ENCODE peak calls at places on chromosomes 16 and 17, in four cellular contexts. N is hepatocyte, B is esophagus muscularis mucosa, C is IMR-90. I is an unnamed sample. For H3K4me1 and H3K36me3, the result is how much of the 10 kb centered on the place peaks cover.

GRCh38 chr16:27431773-27432599 is 30.0 kb downstream of the IL21R start:
- DNase-seq in B (peak), C (peak), N (no peak), I (no peak)

GRCh38 chr17:10061131-10061581 is 137.2 kb downstream of the GAS7 start:
- DNase-seq in C (no peak), N (peak), B (no peak), I (no peak)

GRCh38 chr17:51888823-51889222 is 269.7 kb downstream of the CA10 start:
- DNase-seq in B (no peak), N (no peak), C (no peak), I (no peak)

GRCh38 chr16:88769617-88770458 is 15.2 kb downstream of the PIEZO1 start:
- DNase-seq in N (peak), B (no peak), C (no peak), I (no peak)

GRCh38 chr17:29181226-29181625 is 1.0 kb upstream of the MYO18A start:
- DNase-seq in C (no peak), B (no peak), N (no peak), I (no peak)

GRCh38 chr16:1859650-1860049 is 12.3 kb downstream of the MEIOB start:
- DNase-seq in B (no peak), N (no peak), C (no peak), I (no peak)

GRCh38 chr16:11655655-11656054 is 12.6 kb upstream of the SNN start:
- DNase-seq in C (no peak), B (no peak), N (no peak), I (no peak)

GRCh38 chr17:36945959-36946725 is 2.6 kb upstream of the AATF start:
- DNase-seq in C (no peak), B (no peak), N (no peak), I (no peak)

GRCh38 chr16:66471264-66471663 is 44.2 kb downstream of the BEAN1 start:
- DNase-seq in B (no peak), C (no peak), N (no peak), I (no peak)

GRCh38 chr17:19021622-19022083 is 17.1 kb upstream of the FAM83G start:
- DNase-seq in B (no peak), N (no peak), C (no peak), I (no peak)

GRCh38 chr16:47523342-47524006 is 62.3 kb downstream of the PHKB start:
- DNase-seq in B (no peak), N (no peak), C (no peak), I (no peak)

GRCh38 chr17:75832164-75832651 is 12.0 kb downstream of the UNC13D start:
- DNase-seq in C (peak), B (no peak), N (no peak), I (no peak)

GRCh38 chr17:29572691-29573557 is 4.4 kb downstream of the TP53I13 start:
- DNase-seq in N (peak), C (peak), B (no peak), I (no peak)

DNA sequence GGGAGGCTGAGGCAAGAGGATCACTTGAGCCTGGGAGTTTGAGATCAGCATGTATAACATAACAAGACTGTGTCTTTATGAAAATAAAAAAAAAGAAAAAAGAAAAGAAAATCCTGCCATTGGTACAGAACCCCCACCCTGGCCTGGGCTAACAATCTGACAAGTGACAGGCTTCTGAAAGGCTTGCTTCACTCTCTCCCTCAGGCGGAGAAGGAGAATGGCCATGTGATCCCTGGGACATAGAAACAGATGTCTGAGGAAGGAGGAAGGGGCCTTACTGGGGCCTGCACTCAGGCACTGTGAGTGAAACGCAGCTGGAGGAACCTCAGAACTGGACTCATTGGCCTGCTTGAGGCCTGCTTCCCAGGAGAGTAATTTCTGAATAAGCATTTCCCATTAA is 17.5 kb downstream of the MAP3K14 start:
- DNase-seq in C (no peak), B (no peak), N (peak), I (no peak)
- H3K4me1 ChIP-seq in C (under half), B (half or more), N (under half), I (half or more)

GRCh38 chr16:55091213-55091870 is 160.7 kb downstream of the IRX5 start:
- DNase-seq in N (no peak), B (no peak), C (no peak), I (no peak)
- H3K36me3 ChIP-seq in N (under half), B (under half), C (under half), I (under half)

DNA sequence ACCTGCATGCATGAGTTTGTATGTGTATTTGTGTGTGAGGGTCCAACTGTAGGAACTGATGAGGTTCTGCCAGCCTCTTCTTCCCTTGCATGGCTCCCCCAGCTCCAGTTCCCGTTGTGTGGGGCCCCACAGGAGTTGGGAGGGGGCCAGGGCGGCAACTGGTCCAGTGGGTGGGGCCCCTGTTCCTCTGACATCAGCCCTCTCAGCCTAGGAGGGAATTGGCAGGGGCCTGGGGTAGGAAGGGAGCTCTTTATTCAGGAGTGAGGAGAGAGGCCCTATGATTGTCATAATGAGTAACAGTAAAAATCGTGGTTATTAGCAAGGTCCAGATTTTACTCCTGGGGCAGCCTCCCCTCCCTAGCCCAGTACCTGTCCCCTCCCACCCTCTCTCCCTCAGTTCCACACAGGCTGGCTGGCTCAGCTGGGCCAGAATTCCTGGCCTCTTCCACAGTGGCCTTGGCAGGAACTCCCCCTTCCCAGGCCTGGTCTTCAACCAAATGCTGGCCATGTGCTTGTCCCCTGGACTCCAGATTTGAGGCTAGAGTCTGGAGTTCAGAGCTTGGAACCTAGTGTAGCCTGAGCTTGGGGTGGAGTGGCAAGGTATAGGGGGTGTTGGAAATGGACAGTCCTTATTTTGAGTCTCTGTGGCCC is 18.9 kb downstream of the RARA start:
- DNase-seq in B (no peak), N (no peak), C (no peak), I (no peak)
- H3K4me1 ChIP-seq in B (half or more), N (half or more), C (half or more), I (half or more)

GRCh38 chr16:70160821-70161220 is 12.8 kb upstream of the CLEC18C start:
- DNase-seq in C (no peak), B (peak), N (no peak), I (no peak)
- H3K36me3 ChIP-seq in C (under half), B (half or more), N (under half), I (under half)

GRCh38 chr16:68356919-68357286 is 46.1 kb downstream of the PRMT7 start:
- DNase-seq in B (no peak), N (no peak), C (no peak), I (no peak)

GRCh38 chr16:68357923-68358322 is 47.1 kb downstream of the PRMT7 start:
- DNase-seq in N (no peak), B (no peak), C (no peak), I (no peak)

GRCh38 chr16:68355447-68356248 is 44.8 kb downstream of the PRMT7 start:
- DNase-seq in B (no peak), N (no peak), C (no peak), I (no peak)

GRCh38 chr16:68357521-68357922 is 46.7 kb downstream of the PRMT7 start:
- DNase-seq in C (no peak), B (no peak), N (no peak), I (no peak)

GRCh38 chr16:68356249-68356918 is 45.6 kb downstream of the PRMT7 start:
- DNase-seq in B (no peak), C (no peak), N (no peak), I (no peak)
- H3K4me1 ChIP-seq in B (under half), C (under half), N (under half), I (under half)

I was measured in Panc1.